ENCODE peak calls at places on chromosome 13, in five cellular contexts. T is stimulated activated CD4-positive, alpha-beta T cell treated with anti-CD3 and anti-CD28 coated beads, Interleukin-2, amount 100 ng/mL, for 48 hours; P is HS-5; B is 8988T; D is bronchial epithelial cell. E is an unnamed sample.

GRCh38 chr13:99686944-99687382 is 185.7 kb downstream of the TM9SF2 start:
- DNase-seq in B (no peak), P (no peak), D (no peak), T (no peak), E (no peak)

GRCh38 chr13:112124100-112124499 is 57.2 kb downstream of the SOX1 start:
- DNase-seq in B (no peak), P (no peak), T (no peak), D (no peak), E (no peak)

GRCh38 chr13:27289016-27289665 is 18.5 kb downstream of the RASL11A start:
- DNase-seq in D (no peak), B (no peak), T (no peak), P (no peak), E (no peak)

GRCh38 chr13:41311607-41312500 is 787 bp downstream of the NAA16 start:
- DNase-seq in T (peak; percentile 51), B (no peak), D (peak; percentile 28), P (no peak), E (peak; percentile 25)

GRCh38 chr13:112522578-112522977 is 65.4 kb downstream of the TUBGCP3 start:
- DNase-seq in T (no peak), D (no peak), B (no peak), P (no peak), E (no peak)

GRCh38 chr13:97392020-97392419 is 41.9 kb upstream of the RAP2A start:
- DNase-seq in B (no peak), D (no peak), P (no peak), T (no peak), E (no peak)

GRCh38 chr13:76837811-76838210 is 48.4 kb downstream of the KCTD12 start:
- DNase-seq in D (no peak), T (no peak), B (no peak), P (no peak), E (no peak)

GRCh38 chr13:98657506-98658085 is 80.7 kb upstream of the STK24 start:
- DNase-seq in D (no peak), T (no peak), B (no peak), P (no peak), E (no peak)

GRCh38 chr13:71240906-71241305 is 626.1 kb downstream of the DACH1 start:
- DNase-seq in T (no peak), P (no peak), D (peak; percentile 24), B (no peak), E (no peak)

GRCh38 chr13:40315416-40316064 is 350.9 kb downstream of the FOXO1 start:
- DNase-seq in P (no peak), B (no peak), T (no peak), D (peak; percentile 74), E (no peak)

GRCh38 chr13:41352935-41353801 is 42.1 kb downstream of the NAA16 start:
- DNase-seq in D (peak; percentile 75), B (peak; percentile 8), T (peak; percentile 37), P (peak; percentile 0), E (peak; percentile 30)

GRCh38 chr13:86870388-86870966 is 800.7 kb upstream of the SLITRK5 start:
- DNase-seq in D (peak; percentile 13), T (no peak), B (no peak), P (no peak), E (no peak)

GRCh38 chr13:112983428-112984196 is 14.6 kb downstream of the MCF2L start:
- DNase-seq in B (no peak), D (no peak), P (no peak), T (no peak), E (no peak)

GRCh38 chr13:64529874-64530485 is 2700.2 kb downstream of the PCDH9 start:
- DNase-seq in P (no peak), B (no peak), T (peak; percentile 2), D (no peak), E (no peak)

GRCh38 chr13:107301724-107302374 is 733.9 kb upstream of the ARGLU1 start:
- DNase-seq in B (no peak), T (no peak), D (no peak), P (no peak), E (no peak)

GRCh38 chr13:49093376-49093775 is 117.7 kb downstream of the FNDC3A start:
- DNase-seq in B (no peak), P (no peak), D (no peak), T (no peak), E (no peak)

GRCh38 chr13:76799696-76800095 is 86.5 kb downstream of the KCTD12 start:
- DNase-seq in D (peak; percentile 74), B (no peak), T (no peak), P (no peak), E (no peak)

GRCh38 chr13:37869756-37870488 is at the start of gene TRPC4:
- DNase-seq in D (peak; percentile 41), B (no peak), T (no peak), P (no peak), E (peak; percentile 40)

GRCh38 chr13:66353664-66354063 is 876.5 kb downstream of the PCDH9 start:
- DNase-seq in B (no peak), P (no peak), T (no peak), D (no peak), E (no peak)

GRCh38 chr13:78589206-78589605 is 14.1 kb downstream of the POU4F1 start:
- DNase-seq in T (no peak), B (no peak), P (no peak), D (no peak), E (peak; percentile 71)

GRCh38 chr13:86447479-86447878 is 648.3 kb upstream of the SLITRK6 start:
- DNase-seq in T (no peak), B (no peak), D (no peak), P (no peak), E (no peak)

GRCh38 chr13:111011899-111012298 is 97.0 kb upstream of the ANKRD10 start:
- DNase-seq in T (no peak), D (peak; percentile 30), P (no peak), B (no peak), E (no peak)

GRCh38 chr13:42102961-42103688 is 54.7 kb downstream of the DGKH start:
- DNase-seq in D (peak; percentile 64), B (no peak), P (no peak), T (no peak), E (no peak)

GRCh38 chr13:33125821-33126570 is 109.8 kb downstream of the KL start:
- DNase-seq in T (no peak), P (peak; percentile 80), D (peak; percentile 91), B (peak; percentile 52), E (no peak)

GRCh38 chr13:62512194-62513141 is 1096.8 kb upstream of the PCDH20 start:
- DNase-seq in B (no peak), D (peak; percentile 26), T (no peak), P (no peak), E (peak; percentile 12)

GRCh38 chr13:106381083-106381482 is 154.4 kb downstream of the EFNB2 start:
- DNase-seq in T (no peak), B (no peak), P (no peak), D (no peak), E (no peak)

GRCh38 chr13:52048516-52048915 is 24.0 kb downstream of the UTP14C start:
- DNase-seq in T (no peak), B (no peak), P (no peak), D (no peak), E (no peak)